ENCODE peak calls at places on chromosomes 2 and 18, in eight cellular contexts. V is HepG2, D is endothelial cell of umbilical vein, K is GM23338, R is HCT116, G is GM12878, H is K562, J is H1. N is an unnamed sample.

GRCh38 chr2:165634855-165635254 is 159.2 kb downstream of the GALNT3 start:
- DNase-seq in K (peak), J (peak), H (no peak), V (no peak), R (no peak), G (no peak), D (peak), N (peak)

GRCh38 chr18:49690307-49690706 is 123.0 kb downstream of the ACAA2 start:
- DNase-seq in V (no peak), K (no peak), H (no peak), G (no peak), D (peak), J (no peak), R (peak), N (no peak)

GRCh38 chr18:49645836-49646235 is 84.0 kb downstream of the LIPG start:
- DNase-seq in J (no peak), K (peak), D (no peak), G (no peak), R (no peak), V (no peak), H (no peak), N (no peak)

GRCh38 chr2:154934213-154934612 is 235.7 kb downstream of the KCNJ3 start:
- DNase-seq in V (no peak), G (no peak), H (no peak), D (no peak), R (no peak), J (no peak), K (no peak), N (no peak)

GRCh38 chr2:75022516-75022915 is 64.1 kb downstream of the POLE4 start:
- DNase-seq in H (no peak), G (no peak), K (no peak), V (no peak), R (no peak), D (no peak), J (no peak), N (no peak)

GRCh38 chr2:190640124-190640523 is 8.8 kb upstream of the NAB1 start:
- DNase-seq in D (no peak), K (no peak), R (no peak), J (no peak), H (no peak), V (no peak), G (no peak), N (no peak)

GRCh38 chr2:232873909-232874641 is 4.0 kb downstream of the SNORC start:
- DNase-seq in G (no peak), V (peak), D (no peak), R (no peak), H (no peak), K (no peak), J (no peak), N (no peak)

GRCh38 chr2:68916226-68916625 is 36.5 kb downstream of the GKN2 start:
- DNase-seq in G (no peak), R (no peak), V (no peak), D (no peak), K (no peak), H (no peak), J (no peak), N (no peak)

GRCh38 chr2:120820263-120820884 is 84.7 kb downstream of the GLI2 start:
- DNase-seq in G (no peak), R (no peak), D (no peak), V (no peak), K (no peak), J (no peak), H (no peak), N (no peak)

GRCh38 chr18:3649135-3649558 is 199.2 kb downstream of the TGIF1 start:
- DNase-seq in V (no peak), G (no peak), J (no peak), R (no peak), D (no peak), K (no peak), H (no peak), N (no peak)

GRCh38 chr2:30348825-30349224 is 98.2 kb upstream of the LCLAT1 start:
- DNase-seq in D (no peak), R (no peak), H (no peak), J (no peak), K (no peak), G (no peak), V (no peak), N (no peak)

GRCh38 chr2:170461875-170462274 is 253.3 kb upstream of the SP5 start:
- DNase-seq in D (peak), G (no peak), K (peak), H (no peak), R (no peak), V (no peak), J (no peak), N (no peak)

GRCh38 chr18:44579028-44579692 is 101.5 kb upstream of the SETBP1 start:
- DNase-seq in V (peak), J (no peak), R (no peak), H (peak), K (peak), G (no peak), D (no peak), N (no peak)

GRCh38 chr2:74789278-74789677 is 44.6 kb upstream of the HK2 start:
- DNase-seq in G (no peak), R (no peak), H (no peak), D (no peak), V (no peak), K (no peak), J (no peak), N (no peak)

GRCh38 chr2:101696272-101697123 is 1.0 kb upstream of the MAP4K4 start:
- DNase-seq in D (peak), V (no peak), R (no peak), G (no peak), J (peak), H (no peak), K (peak), N (no peak)

GRCh38 chr2:133166024-133166423 is 402.2 kb downstream of the NCKAP5 start:
- DNase-seq in K (no peak), D (no peak), H (no peak), V (no peak), G (no peak), J (no peak), R (no peak), N (no peak)

GRCh38 chr2:118849226-118850170 is 2.0 kb upstream of the EN1 start:
- DNase-seq in H (no peak), V (no peak), G (no peak), K (peak), R (no peak), J (no peak), D (no peak), N (no peak)
- TF ChIP-seq EZH2 in H (no peak), V (peak), G (no peak), K (peak), R (no peak), J (peak), D (peak), N (peak)

GRCh38 chr2:3432693-3433338 is 53.3 kb downstream of the TRAPPC12 start:
- DNase-seq in K (no peak), R (no peak), H (no peak), D (no peak), G (no peak), V (no peak), J (no peak), N (no peak)

GRCh38 chr2:3430740-3431490 is 51.4 kb downstream of the TRAPPC12 start:
- DNase-seq in V (no peak), R (no peak), H (no peak), K (no peak), D (no peak), J (no peak), G (no peak), N (no peak)

GRCh38 chr2:3430211-3430610 is 50.7 kb downstream of the TRAPPC12 start:
- DNase-seq in K (no peak), D (no peak), V (no peak), R (no peak), G (no peak), H (no peak), J (no peak), N (no peak)

GRCh38 chr2:3433339-3433699 is 53.8 kb downstream of the TRAPPC12 start:
- DNase-seq in R (no peak), J (no peak), H (no peak), D (no peak), V (no peak), G (no peak), K (no peak), N (no peak)

DNA sequence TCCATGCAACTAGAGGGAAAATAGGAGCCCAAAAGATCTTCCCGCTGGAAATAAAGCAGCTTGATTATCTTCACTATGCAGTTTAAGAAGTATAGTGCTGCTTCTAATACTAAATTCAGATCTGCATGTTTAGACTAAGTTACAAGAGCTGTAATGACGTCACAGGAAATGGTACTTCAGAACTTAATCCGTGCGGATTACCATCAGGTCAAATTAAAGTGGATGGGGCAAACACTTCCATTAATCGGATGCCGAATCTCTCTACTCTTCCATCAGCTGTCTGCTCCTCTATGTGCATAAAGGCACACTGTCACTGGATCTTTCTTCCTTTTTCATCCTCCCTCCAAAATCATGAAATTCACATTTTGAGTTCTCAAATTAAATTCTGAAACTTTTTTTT is 52.6 kb downstream of the TRAPPC12 start:
- DNase-seq in K (no peak), D (no peak), G (no peak), J (no peak), R (no peak), H (no peak), V (no peak), N (no peak)
- TF ChIP-seq POLR2AphosphoS5 in K (no peak), D (no peak), G (no peak), J (no peak), R (no peak), H (no peak), V (no peak), N (no peak)

GRCh38 chr2:54097124-54097523 is 18.3 kb upstream of the ACYP2 start:
- DNase-seq in R (no peak), V (peak), J (no peak), G (no peak), K (no peak), D (no peak), H (no peak), N (no peak)
- H3K4me3 ChIP-seq in R (no peak), V (no peak), J (no peak), G (no peak), K (no peak), D (no peak), H (no peak), N (no peak)

GRCh38 chr2:95022309-95023221 is 2.9 kb upstream of the MAL start:
- DNase-seq in D (peak), G (peak), H (peak), R (peak), J (peak), K (peak), V (peak), N (peak)
- TF ChIP-seq EZH2 in D (no peak), G (no peak), H (no peak), R (no peak), J (no peak), K (peak), V (no peak), N (no peak)

DNA sequence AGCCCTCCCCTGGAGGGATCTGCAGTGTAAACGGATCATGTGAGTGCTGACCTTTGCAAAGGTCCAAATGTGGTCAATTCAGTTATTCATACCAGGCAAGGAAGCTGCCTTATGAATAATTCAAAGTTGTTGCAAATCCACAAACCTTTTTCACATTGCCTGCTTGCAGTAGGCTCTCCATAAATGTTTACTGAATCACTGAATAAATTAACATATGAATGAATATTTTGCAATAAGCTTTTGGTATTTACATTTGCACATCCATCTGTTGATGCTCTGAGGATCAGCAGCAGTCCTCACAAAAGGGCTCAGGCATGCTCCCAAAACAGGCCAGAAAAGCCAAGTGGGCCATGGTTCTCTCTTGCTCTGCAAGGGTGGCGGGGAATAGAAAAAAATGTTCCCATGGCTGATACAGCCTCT is 156.8 kb downstream of the VAPA start:
- DNase-seq in K (no peak), J (no peak), G (no peak), D (no peak), V (no peak), R (no peak), H (no peak), N (no peak)
- TF ChIP-seq POLR2AphosphoS5 in K (no peak), J (no peak), G (no peak), D (no peak), V (no peak), R (no peak), H (no peak), N (peak)

GRCh38 chr2:66445781-66446177 is 10.9 kb downstream of the MEIS1 start:
- DNase-seq in G (no peak), D (no peak), J (no peak), H (no peak), R (no peak), V (no peak), K (peak), N (no peak)

GRCh38 chr2:66445076-66445724 is 10.3 kb downstream of the MEIS1 start:
- DNase-seq in H (no peak), K (peak), G (no peak), J (no peak), R (no peak), D (no peak), V (no peak), N (no peak)

GRCh38 chr2:66446924-66447323 is 12.0 kb downstream of the MEIS1 start:
- DNase-seq in H (no peak), G (no peak), K (no peak), V (no peak), R (no peak), D (no peak), J (no peak), N (no peak)

GRCh38 chr2:66447676-66448075 is 12.8 kb downstream of the MEIS1 start:
- DNase-seq in D (no peak), G (no peak), J (no peak), R (no peak), V (no peak), H (no peak), K (no peak), N (no peak)

GRCh38 chr2:66446178-66446860 is 11.4 kb downstream of the MEIS1 start:
- DNase-seq in G (no peak), D (no peak), V (no peak), J (no peak), H (no peak), R (no peak), K (peak), N (no peak)
- H3K4me3 ChIP-seq in G (no peak), D (peak), V (no peak), J (peak), H (no peak), R (no peak), K (peak), N (peak)